ENCODE peak calls at places on chromosomes 6 and 20, in ten cellular contexts. H, E, M, P, C, U, Y, N, K and O are unnamed samples.

GRCh38 chr6:34360556-34360955 is 31.9 kb downstream of the NUDT3 start:
- DNase-seq in H (peak), E (no peak), M (no peak), P (no peak), C (peak), U (peak), Y (no peak), N (no peak), K (no peak), O (peak)

GRCh38 chr20:56469077-56469449 is 636 bp downstream of the RTF2 start:
- DNase-seq in H (no peak), E (no peak), M (no peak), P (no peak), C (no peak), U (no peak), Y (no peak), N (no peak), K (no peak), O (peak)

GRCh38 chr20:56391037-56391436 is 978 bp downstream of the AURKA start:
- DNase-seq in H (no peak), E (no peak), M (no peak), P (no peak), C (no peak), U (no peak), Y (no peak), N (no peak), K (no peak), O (no peak)

GRCh38 chr20:43384321-43384940 is 73.3 kb upstream of the SRSF6 start:
- DNase-seq in H (no peak), E (no peak), M (no peak), P (no peak), C (no peak), U (no peak), Y (no peak), N (no peak), K (no peak), O (no peak)

GRCh38 chr20:43444107-43444506 is 13.6 kb upstream of the SRSF6 start:
- DNase-seq in H (no peak), E (no peak), M (no peak), P (no peak), C (no peak), U (no peak), Y (no peak), N (no peak), K (peak), O (no peak)

GRCh38 chr6:106512958-106513480 is 116.3 kb downstream of the RTN4IP1 start:
- DNase-seq in H (no peak), E (no peak), M (no peak), P (no peak), C (no peak), U (no peak), Y (no peak), N (no peak), K (no peak), O (no peak)

GRCh38 chr6:166587631-166588413 is 1.3 kb upstream of the RAMACL start:
- DNase-seq in H (no peak), E (no peak), M (no peak), P (no peak), C (no peak), U (no peak), Y (no peak), N (no peak), K (no peak), O (no peak)

GRCh38 chr6:70479236-70479635 is 65.9 kb downstream of the FAM135A start:
- DNase-seq in H (peak), E (peak), M (no peak), P (no peak), C (peak), U (peak), Y (no peak), N (no peak), K (no peak), O (peak)

GRCh38 chr6:14743465-14744211 is 502.2 kb upstream of the JARID2 start:
- DNase-seq in H (peak), E (no peak), M (no peak), P (peak), C (peak), U (peak), Y (peak), N (peak), K (no peak), O (peak)

GRCh38 chr20:43824699-43825402 is 89.8 kb upstream of the TOX2 start:
- DNase-seq in H (peak), E (peak), M (no peak), P (no peak), C (peak), U (peak), Y (no peak), N (no peak), K (no peak), O (peak)

GRCh38 chr6:151716446-151717047 is 90.9 kb upstream of the ESR1 start:
- DNase-seq in H (no peak), E (no peak), M (no peak), P (no peak), C (no peak), U (no peak), Y (no peak), N (no peak), K (no peak), O (no peak)

GRCh38 chr6:19754686-19755085 is 82.5 kb upstream of the ID4 start:
- DNase-seq in H (no peak), E (no peak), M (no peak), P (no peak), C (no peak), U (no peak), Y (no peak), N (no peak), K (no peak), O (no peak)

GRCh38 chr20:61263084-61263695 is 11.1 kb downstream of the CDH4 start:
- DNase-seq in H (peak), E (no peak), M (peak), P (no peak), C (no peak), U (peak), Y (no peak), N (no peak), K (peak), O (peak)

GRCh38 chr6:99810942-99811633 is 182.9 kb downstream of the MCHR2 start:
- DNase-seq in H (no peak), E (no peak), M (no peak), P (no peak), C (no peak), U (no peak), Y (no peak), N (no peak), K (no peak), O (no peak)

GRCh38 chr6:7541175-7542064 is at the start of gene DSP:
- DNase-seq in H (peak), E (peak), M (peak), P (peak), C (peak), U (no peak), Y (no peak), N (peak), K (no peak), O (no peak)

GRCh38 chr6:53347921-53348435 is 772 bp downstream of the ELOVL5 start:
- DNase-seq in H (peak), E (peak), M (peak), P (peak), C (peak), U (peak), Y (no peak), N (peak), K (peak), O (peak)

GRCh38 chr6:134099770-134100169 is 47.3 kb upstream of the SLC2A12 start:
- DNase-seq in H (no peak), E (no peak), M (no peak), P (no peak), C (no peak), U (no peak), Y (no peak), N (no peak), K (no peak), O (no peak)

GRCh38 chr6:44514576-44515193 is 127.2 kb downstream of the CDC5L start:
- DNase-seq in H (no peak), E (no peak), M (no peak), P (no peak), C (no peak), U (no peak), Y (no peak), N (no peak), K (no peak), O (no peak)

GRCh38 chr6:46715106-46715505 is 20.1 kb downstream of the PLA2G7 start:
- DNase-seq in H (peak), E (no peak), M (no peak), P (no peak), C (no peak), U (no peak), Y (no peak), N (no peak), K (no peak), O (no peak)

GRCh38 chr6:26053929-26054658 is 33.1 kb upstream of the HFE start:
- DNase-seq in H (no peak), E (peak), M (no peak), P (no peak), C (peak), U (peak), Y (no peak), N (no peak), K (peak), O (peak)

GRCh38 chr6:121442591-121442990 is 7.1 kb downstream of the GJA1 start:
- DNase-seq in H (no peak), E (no peak), M (no peak), P (no peak), C (peak), U (no peak), Y (no peak), N (no peak), K (no peak), O (peak)

GRCh38 chr6:125273965-125274364 is 27.8 kb downstream of the HDDC2 start:
- DNase-seq in H (peak), E (no peak), M (no peak), P (no peak), C (peak), U (peak), Y (no peak), N (no peak), K (peak), O (peak)

GRCh38 chr6:3026811-3027626 is 27.3 kb downstream of the NQO2 start:
- DNase-seq in H (no peak), E (no peak), M (no peak), P (no peak), C (peak), U (peak), Y (no peak), N (peak), K (no peak), O (peak)

GRCh38 chr6:132190815-132191175 is 210.5 kb downstream of the MOXD1 start:
- DNase-seq in H (peak), E (no peak), M (no peak), P (no peak), C (peak), U (peak), Y (no peak), N (no peak), K (peak), O (peak)

GRCh38 chr20:44138859-44139258 is 48.1 kb downstream of the JPH2 start:
- DNase-seq in H (peak), E (no peak), M (no peak), P (peak), C (no peak), U (no peak), Y (no peak), N (no peak), K (no peak), O (no peak)